ENCODE peak calls at places on chromosome 12, in five cellular contexts. P is A172; H is ACHN; D is CD8-positive, alpha-beta T cell; O is NCI-H226. Q is an unnamed sample.

GRCh38 chr12:54390668-54391551 is 6.4 kb upstream of the ZNF385A start:
- DNase-seq in P (no peak), H (peak; percentile 75), D (peak; percentile 31), O (no peak), Q (peak; percentile 64)

GRCh38 chr12:4744709-4745108 is 24.5 kb downstream of the GALNT8 start:
- DNase-seq in P (no peak), H (no peak), D (no peak), O (no peak), Q (no peak)

GRCh38 chr12:89346741-89347324 is 5.5 kb downstream of the DUSP6 start:
- DNase-seq in P (peak; percentile 61), H (no peak), D (no peak), O (no peak), Q (peak; percentile 36)

GRCh38 chr12:124357616-124358015 is 62.7 kb downstream of the RFLNA start:
- DNase-seq in P (no peak), H (no peak), D (no peak), O (no peak), Q (no peak)

GRCh38 chr12:56261503-56262230 is 3.5 kb upstream of the ANKRD52 start:
- DNase-seq in P (peak; percentile 95), H (peak; percentile 96), D (no peak), O (peak; percentile 91), Q (no peak)

GRCh38 chr12:57193706-57194245 is 22.8 kb upstream of the NXPH4 start:
- DNase-seq in P (no peak), H (no peak), D (no peak), O (no peak), Q (no peak)

GRCh38 chr12:105226219-105226618 is 9.8 kb downstream of the APPL2 start:
- DNase-seq in P (peak; percentile 83), H (no peak), D (no peak), O (no peak), Q (no peak)

GRCh38 chr12:131894981-131895639 is 688 bp downstream of the ULK1 start:
- DNase-seq in P (no peak), H (no peak), D (no peak), O (no peak), Q (no peak)

GRCh38 chr12:123902821-123903220 is 69.8 kb downstream of the CCDC92 start:
- DNase-seq in P (no peak), H (no peak), D (no peak), O (no peak), Q (no peak)

GRCh38 chr12:87678453-87678852 is 350.7 kb downstream of the C12orf50 start:
- DNase-seq in P (no peak), H (no peak), D (no peak), O (peak; percentile 29), Q (no peak)

GRCh38 chr12:132021031-132021871 is 71.5 kb downstream of the EP400 start:
- DNase-seq in P (no peak), H (no peak), D (no peak), O (no peak), Q (no peak)

GRCh38 chr12:52285172-52285745 is 6.1 kb downstream of the KRT81 start:
- DNase-seq in P (peak; percentile 73), H (peak; percentile 30), D (no peak), O (peak; percentile 39), Q (no peak)

GRCh38 chr12:50088577-50089335 is 3.6 kb downstream of the SMARCD1 start:
- DNase-seq in P (peak; percentile 53), H (peak; percentile 78), D (no peak), O (peak; percentile 40), Q (peak; percentile 9)

GRCh38 chr12:109581856-109582255 is 8.3 kb downstream of the MVK start:
- DNase-seq in P (peak; percentile 66), H (peak; percentile 60), D (no peak), O (peak; percentile 75), Q (no peak)

GRCh38 chr12:118164798-118165486 is 29.0 kb downstream of the PEBP1 start:
- DNase-seq in P (peak; percentile 33), H (peak; percentile 66), D (no peak), O (peak; percentile 5), Q (no peak)

GRCh38 chr12:122862110-122862634 is 26.9 kb downstream of the HIP1R start:
- DNase-seq in P (no peak), H (no peak), D (no peak), O (no peak), Q (no peak)

GRCh38 chr12:25518512-25518911 is 34.6 kb downstream of the LMNTD1 start:
- DNase-seq in P (no peak), H (peak; percentile 85), D (no peak), O (no peak), Q (no peak)

GRCh38 chr12:12560587-12561304 is 1.9 kb downstream of the DUSP16 start:
- DNase-seq in P (peak; percentile 51), H (peak; percentile 91), D (peak; percentile 34), O (peak; percentile 81), Q (no peak)

GRCh38 chr12:109307051-109307450 is 2.0 kb downstream of the FOXN4 start:
- DNase-seq in P (no peak), H (no peak), D (no peak), O (no peak), Q (no peak)

GRCh38 chr12:92533280-92533890 is 169.4 kb upstream of the PLEKHG7 start:
- DNase-seq in P (no peak), H (no peak), D (no peak), O (no peak), Q (no peak)

GRCh38 chr12:119176267-119177055 is 2.3 kb upstream of the HSPB8 start:
- DNase-seq in P (peak; percentile 93), H (peak; percentile 96), D (no peak), O (peak; percentile 93), Q (peak; percentile 3)

GRCh38 chr12:101076940-101077351 is 133.1 kb downstream of the SLC5A8 start:
- DNase-seq in P (peak; percentile 12), H (no peak), D (no peak), O (no peak), Q (no peak)

GRCh38 chr12:94988471-94988870 is 15.0 kb downstream of the NDUFA12 start:
- DNase-seq in P (no peak), H (no peak), D (no peak), O (no peak), Q (no peak)

GRCh38 chr12:115920395-115921183 is 356.9 kb downstream of the MED13L start:
- DNase-seq in P (peak; percentile 9), H (no peak), D (no peak), O (no peak), Q (no peak)

GRCh38 chr12:63668028-63668799 is at the start of gene DPY19L2:
- DNase-seq in P (peak; percentile 44), H (peak; percentile 95), D (peak; percentile 21), O (peak; percentile 48), Q (peak; percentile 87)

GRCh38 chr12:69284131-69284530 is 44.8 kb downstream of the CPSF6 start:
- DNase-seq in P (peak; percentile 66), H (peak; percentile 92), D (no peak), O (peak; percentile 67), Q (peak; percentile 61)

GRCh38 chr12:38282886-38283285 is 33.7 kb upstream of the ALG10B start:
- DNase-seq in P (peak; percentile 88), H (peak; percentile 22), D (no peak), O (peak; percentile 39), Q (no peak)

GRCh38 chr12:12028668-12029402 is 41.9 kb upstream of the BCL2L14 start:
- DNase-seq in P (no peak), H (no peak), D (no peak), O (no peak), Q (no peak)

GRCh38 chr12:6840428-6841138 is at the start of gene GNB3:
- DNase-seq in P (no peak), H (no peak), D (no peak), O (no peak), Q (no peak)

GRCh38 chr12:91361864-91362263 is 179.2 kb upstream of the DCN start:
- DNase-seq in P (peak; percentile 44), H (peak; percentile 70), D (no peak), O (no peak), Q (no peak)

Q was measured in NCI-H1092.